ENCODE peak calls at places on chromosomes 6 and 20, in six cellular contexts. W, F, D, B, M and A are unnamed samples.
A peak's percentile ranks its signal among the peaks of the same experiment; 100 is the strongest.

GRCh38 chr6:162627825-162628224 is 99.7 kb downstream of the PRKN start:
- DNase-seq in W (no peak), F (no peak), D (no peak), B (no peak), M (no peak), A (no peak)

GRCh38 chr6:74409447-74409846 is 713.4 kb downstream of the CD109 start:
- DNase-seq in W (peak; percentile 48), F (peak; percentile 54), D (no peak), B (peak; percentile 33), M (no peak), A (no peak)

GRCh38 chr6:158321960-158322359 is 9.7 kb downstream of the TULP4 start:
- DNase-seq in W (peak; percentile 11), F (peak; percentile 52), D (no peak), B (peak; percentile 9), M (no peak), A (no peak)

GRCh38 chr20:1266167-1266973 is at the start of gene SNPH:
- DNase-seq in W (peak; percentile 85), F (no peak), D (peak; percentile 45), B (peak; percentile 75), M (peak; percentile 57), A (peak; percentile 81)

GRCh38 chr20:32870985-32871384 is 12.3 kb downstream of the EFCAB8 start:
- DNase-seq in W (no peak), F (no peak), D (no peak), B (no peak), M (no peak), A (no peak)

GRCh38 chr6:158567871-158568401 is 8.0 kb downstream of the TMEM181 start:
- DNase-seq in W (no peak), F (no peak), D (no peak), B (peak; percentile 39), M (no peak), A (no peak)

GRCh38 chr6:75604294-75604693 is 2.6 kb downstream of the SENP6 start:
- DNase-seq in W (no peak), F (no peak), D (no peak), B (no peak), M (no peak), A (no peak)

GRCh38 chr6:33008944-33009861 is at the start of gene HLA-DOA:
- DNase-seq in W (peak; percentile 39), F (no peak), D (no peak), B (peak; percentile 42), M (peak; percentile 43), A (peak; percentile 49)

GRCh38 chr20:12925214-12925755 is 83.5 kb upstream of the SPTLC3 start:
- DNase-seq in W (peak; percentile 87), F (peak; percentile 57), D (peak; percentile 37), B (peak; percentile 86), M (no peak), A (peak; percentile 80)

GRCh38 chr6:132715204-132715603 is 1.3 kb upstream of the VNN1 start:
- DNase-seq in W (peak; percentile 57), F (no peak), D (no peak), B (peak; percentile 57), M (no peak), A (peak; percentile 23)

GRCh38 chr6:125529061-125529460 is 220.4 kb upstream of the HEY2 start:
- DNase-seq in W (no peak), F (no peak), D (no peak), B (no peak), M (no peak), A (no peak)

GRCh38 chr6:13445005-13445743 is 42.2 kb downstream of the GFOD1 start:
- DNase-seq in W (no peak), F (no peak), D (no peak), B (peak; percentile 82), M (no peak), A (no peak)

GRCh38 chr20:38029453-38029852 is 3.8 kb downstream of the TTI1 start:
- DNase-seq in W (no peak), F (no peak), D (no peak), B (no peak), M (no peak), A (no peak)

GRCh38 chr6:40414617-40415016 is 172.5 kb downstream of the LRFN2 start:
- DNase-seq in W (no peak), F (no peak), D (no peak), B (no peak), M (no peak), A (no peak)

GRCh38 chr6:93562566-93562965 is 143.2 kb upstream of the EPHA7 start:
- DNase-seq in W (no peak), F (no peak), D (no peak), B (peak; percentile 1), M (no peak), A (no peak)

GRCh38 chr6:155084431-155085123 is 89.5 kb downstream of the TIAM2 start:
- DNase-seq in W (no peak), F (no peak), D (no peak), B (no peak), M (no peak), A (no peak)

GRCh38 chr6:30480536-30481156 is 8.7 kb upstream of the HLA-E start:
- DNase-seq in W (no peak), F (no peak), D (no peak), B (no peak), M (peak; percentile 75), A (no peak)

GRCh38 chr6:144879436-144879835 is 594.3 kb downstream of the UTRN start:
- DNase-seq in W (no peak), F (no peak), D (no peak), B (no peak), M (no peak), A (no peak)

GRCh38 chr6:140438346-140438735 is 1063.9 kb upstream of the CITED2 start:
- DNase-seq in W (no peak), F (no peak), D (no peak), B (peak; percentile 5), M (no peak), A (no peak)

GRCh38 chr20:6697228-6697972 is 70.1 kb upstream of the BMP2 start:
- DNase-seq in W (no peak), F (no peak), D (no peak), B (no peak), M (no peak), A (no peak)

GRCh38 chr20:20161611-20162010 is 109.3 kb downstream of the CFAP61 start:
- DNase-seq in W (no peak), F (no peak), D (no peak), B (no peak), M (no peak), A (no peak)

GRCh38 chr6:132494954-132495353 is 18.0 kb downstream of the STX7 start:
- DNase-seq in W (no peak), F (no peak), D (no peak), B (no peak), M (no peak), A (no peak)